ENCODE peak calls at places on chromosomes 5 and 9, in eight cellular contexts. One of them, this sample, is unnamed. For H3K4me1, the result is how much of the 10 kb centered on the place peaks cover.

GRCh38 chr9:76887003-76887821 is 18.7 kb downstream of the PRUNE2 start:
- DNase-seq in adrenal gland: no peak
- DNase-seq in HAP-1: no peak
- DNase-seq in body of pancreas: no peak
- DNase-seq in transverse colon: peak
- DNase-seq in stomach: no peak
- DNase-seq in uterus: no peak
- DNase-seq in prostate gland: no peak
- DNase-seq in this sample: no peak

GRCh38 chr5:117143381-117143780 is 568.8 kb upstream of the SEMA6A start:
- DNase-seq in prostate gland: no peak
- DNase-seq in body of pancreas: no peak
- DNase-seq in uterus: no peak
- DNase-seq in adrenal gland: no peak
- DNase-seq in transverse colon: no peak
- DNase-seq in stomach: no peak
- DNase-seq in HAP-1: no peak
- DNase-seq in this sample: no peak

GRCh38 chr9:94894111-94894699 is 167.7 kb downstream of the AOPEP start:
- DNase-seq in stomach: no peak
- DNase-seq in adrenal gland: no peak
- DNase-seq in HAP-1: no peak
- DNase-seq in transverse colon: no peak
- DNase-seq in prostate gland: no peak
- DNase-seq in body of pancreas: no peak
- DNase-seq in uterus: no peak
- DNase-seq in this sample: no peak

GRCh38 chr5:36414869-36415282 is 113.2 kb upstream of the RANBP3L start:
- DNase-seq in prostate gland: no peak
- DNase-seq in transverse colon: no peak
- DNase-seq in uterus: no peak
- DNase-seq in stomach: no peak
- DNase-seq in adrenal gland: no peak
- DNase-seq in body of pancreas: no peak
- DNase-seq in HAP-1: peak
- DNase-seq in this sample: no peak

GRCh38 chr9:109409998-109410397 is 88.1 kb downstream of the PTPN3 start:
- DNase-seq in uterus: no peak
- DNase-seq in transverse colon: no peak
- DNase-seq in body of pancreas: no peak
- DNase-seq in HAP-1: peak
- DNase-seq in prostate gland: no peak
- DNase-seq in adrenal gland: no peak
- DNase-seq in stomach: no peak
- DNase-seq in this sample: peak

GRCh38 chr5:122076669-122077450 is 1.2 kb downstream of the LOX start:
- DNase-seq in stomach: peak
- DNase-seq in prostate gland: peak
- DNase-seq in transverse colon: peak
- DNase-seq in uterus: peak
- DNase-seq in HAP-1: peak
- DNase-seq in adrenal gland: peak
- DNase-seq in body of pancreas: peak
- DNase-seq in this sample: peak

GRCh38 chr5:75885849-75886596 is 168.8 kb upstream of the POC5 start:
- DNase-seq in HAP-1: no peak
- DNase-seq in adrenal gland: no peak
- DNase-seq in prostate gland: no peak
- DNase-seq in transverse colon: no peak
- DNase-seq in stomach: no peak
- DNase-seq in body of pancreas: no peak
- DNase-seq in uterus: no peak
- DNase-seq in this sample: peak

GRCh38 chr9:92752812-92753404 is 11.7 kb downstream of the BICD2 start:
- DNase-seq in stomach: no peak
- DNase-seq in HAP-1: no peak
- DNase-seq in adrenal gland: no peak
- DNase-seq in prostate gland: no peak
- DNase-seq in transverse colon: no peak
- DNase-seq in body of pancreas: no peak
- DNase-seq in uterus: no peak
- DNase-seq in this sample: no peak

GRCh38 chr5:127256886-127257597 is 33.6 kb upstream of the MEGF10 start:
- DNase-seq in stomach: no peak
- DNase-seq in prostate gland: no peak
- DNase-seq in body of pancreas: no peak
- DNase-seq in uterus: no peak
- DNase-seq in adrenal gland: no peak
- DNase-seq in transverse colon: no peak
- DNase-seq in HAP-1: no peak
- DNase-seq in this sample: no peak

GRCh38 chr5:139806111-139806510 is 10.5 kb downstream of the PSD2 start:
- DNase-seq in transverse colon: no peak
- DNase-seq in uterus: no peak
- DNase-seq in adrenal gland: no peak
- DNase-seq in body of pancreas: peak
- DNase-seq in HAP-1: no peak
- DNase-seq in prostate gland: no peak
- DNase-seq in stomach: no peak
- DNase-seq in this sample: no peak

GRCh38 chr5:16557477-16557876 is 59.3 kb downstream of the RETREG1 start:
- DNase-seq in adrenal gland: no peak
- DNase-seq in prostate gland: no peak
- DNase-seq in uterus: no peak
- DNase-seq in stomach: no peak
- DNase-seq in transverse colon: no peak
- DNase-seq in body of pancreas: no peak
- DNase-seq in HAP-1: no peak
- DNase-seq in this sample: no peak

GRCh38 chr5:129857124-129857523 is 47.1 kb upstream of the CHSY3 start:
- DNase-seq in adrenal gland: no peak
- DNase-seq in body of pancreas: no peak
- DNase-seq in uterus: no peak
- DNase-seq in transverse colon: no peak
- DNase-seq in prostate gland: no peak
- DNase-seq in stomach: no peak
- DNase-seq in HAP-1: no peak
- DNase-seq in this sample: no peak

GRCh38 chr9:113593682-113594281 is 130.3 kb downstream of the RGS3 start:
- DNase-seq in prostate gland: peak
- DNase-seq in uterus: peak
- DNase-seq in HAP-1: peak
- DNase-seq in body of pancreas: peak
- DNase-seq in stomach: peak
- DNase-seq in transverse colon: peak
- DNase-seq in adrenal gland: peak
- DNase-seq in this sample: peak

GRCh38 chr5:180494510-180495181 is 467 bp downstream of the CNOT6 start:
- DNase-seq in body of pancreas: peak
- DNase-seq in uterus: peak
- DNase-seq in HAP-1: no peak
- DNase-seq in prostate gland: peak
- DNase-seq in stomach: peak
- DNase-seq in transverse colon: peak
- DNase-seq in adrenal gland: peak
- DNase-seq in this sample: peak

GRCh38 chr9:117178596-117179111 is 236.2 kb downstream of the ASTN2 start:
- DNase-seq in stomach: no peak
- DNase-seq in body of pancreas: no peak
- DNase-seq in adrenal gland: no peak
- DNase-seq in uterus: no peak
- DNase-seq in HAP-1: no peak
- DNase-seq in prostate gland: no peak
- DNase-seq in transverse colon: no peak
- DNase-seq in this sample: no peak

GRCh38 chr9:117184173-117184572 is 230.7 kb downstream of the ASTN2 start:
- DNase-seq in body of pancreas: no peak
- DNase-seq in adrenal gland: no peak
- DNase-seq in HAP-1: no peak
- DNase-seq in transverse colon: no peak
- DNase-seq in uterus: no peak
- DNase-seq in stomach: no peak
- DNase-seq in prostate gland: no peak
- DNase-seq in this sample: no peak

DNA sequence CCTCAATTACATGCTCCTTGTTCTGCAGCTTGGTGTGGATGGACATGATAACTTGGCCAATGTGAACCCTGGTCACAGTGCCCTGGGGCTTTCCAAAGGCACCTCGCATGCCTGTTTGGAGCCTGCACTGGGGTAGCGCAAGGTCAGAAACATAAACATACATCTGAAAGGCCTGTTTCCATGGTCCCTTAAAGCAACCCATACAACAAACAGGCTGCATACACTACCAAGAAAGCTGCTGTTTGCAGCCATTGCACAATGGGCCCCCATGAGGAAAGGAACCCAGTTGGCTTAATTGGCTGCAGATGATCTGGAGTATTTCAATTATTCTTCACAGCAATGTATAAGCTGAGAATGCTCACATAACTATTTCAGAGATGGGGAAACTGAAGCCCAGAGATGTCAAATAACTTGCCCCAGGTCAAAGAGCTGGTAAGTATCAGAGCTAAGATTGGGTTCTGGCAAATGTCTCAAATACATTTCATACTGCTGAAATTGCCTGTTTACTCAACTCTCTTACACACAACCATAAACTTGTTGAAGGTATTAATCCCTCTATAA is 233.9 kb downstream of the ASTN2 start:
- DNase-seq in HAP-1: no peak
- DNase-seq in body of pancreas: no peak
- DNase-seq in stomach: no peak
- DNase-seq in prostate gland: no peak
- DNase-seq in transverse colon: no peak
- DNase-seq in uterus: no peak
- DNase-seq in adrenal gland: no peak
- DNase-seq in this sample: no peak
- H3K4me1 ChIP-seq in HAP-1: under half
- H3K4me1 ChIP-seq in body of pancreas: under half
- H3K4me1 ChIP-seq in stomach: under half
- H3K4me1 ChIP-seq in prostate gland: under half
- H3K4me1 ChIP-seq in transverse colon: under half
- H3K4me1 ChIP-seq in uterus: under half
- H3K4me1 ChIP-seq in adrenal gland: under half
- H3K4me1 ChIP-seq in this sample: under half

DNA sequence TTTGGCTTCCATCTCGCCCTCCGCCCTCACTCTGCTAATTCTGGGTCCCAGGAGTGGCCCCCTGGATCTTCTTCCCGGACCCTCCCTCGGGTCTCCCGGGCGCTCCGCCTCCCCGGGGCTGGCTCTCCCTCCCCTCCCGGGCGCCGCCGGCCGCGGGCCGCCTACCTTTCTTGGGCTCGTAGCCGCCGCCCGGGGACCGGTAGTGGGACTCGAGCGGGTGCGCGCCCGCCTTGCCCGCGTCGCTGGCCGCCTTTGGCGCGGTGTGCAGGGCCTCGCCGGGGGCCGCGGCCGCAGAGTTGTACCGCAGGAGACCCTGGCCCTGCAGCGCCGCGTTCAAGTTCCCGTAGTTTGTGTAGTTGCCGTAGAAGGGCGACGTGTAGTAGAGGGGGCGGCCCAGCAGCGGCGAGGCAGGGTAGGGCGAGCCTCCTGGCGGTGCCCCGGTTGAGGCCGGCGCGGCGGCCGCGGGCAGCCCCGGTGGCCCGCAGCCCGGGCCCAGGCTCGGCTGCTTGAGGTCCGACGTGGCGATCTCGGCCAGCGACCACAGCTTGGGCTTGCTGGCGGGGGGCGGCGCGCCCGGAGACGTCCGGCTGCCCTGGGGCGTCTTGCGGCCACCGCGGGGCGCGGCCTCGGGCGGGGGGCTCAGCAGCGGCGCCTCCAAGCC is 3.2 kb downstream of the IRX2 start:
- DNase-seq in adrenal gland: no peak
- DNase-seq in stomach: no peak
- DNase-seq in uterus: no peak
- DNase-seq in prostate gland: no peak
- DNase-seq in HAP-1: no peak
- DNase-seq in body of pancreas: no peak
- DNase-seq in transverse colon: no peak
- DNase-seq in this sample: no peak
- H3K4me3 ChIP-seq in adrenal gland: no peak
- H3K4me3 ChIP-seq in stomach: peak
- H3K4me3 ChIP-seq in uterus: no peak
- H3K4me3 ChIP-seq in prostate gland: no peak
- H3K4me3 ChIP-seq in HAP-1: no peak
- H3K4me3 ChIP-seq in body of pancreas: no peak
- H3K4me3 ChIP-seq in transverse colon: no peak
- H3K4me3 ChIP-seq in this sample: no peak

GRCh38 chr5:40405230-40405629 is 274.5 kb upstream of the PTGER4 start:
- DNase-seq in adrenal gland: no peak
- DNase-seq in uterus: no peak
- DNase-seq in transverse colon: no peak
- DNase-seq in stomach: no peak
- DNase-seq in prostate gland: no peak
- DNase-seq in HAP-1: no peak
- DNase-seq in body of pancreas: no peak
- DNase-seq in this sample: no peak
- H3K4me1 ChIP-seq in adrenal gland: under half
- H3K4me1 ChIP-seq in uterus: under half
- H3K4me1 ChIP-seq in transverse colon: under half
- H3K4me1 ChIP-seq in stomach: under half
- H3K4me1 ChIP-seq in prostate gland: under half
- H3K4me1 ChIP-seq in HAP-1: under half
- H3K4me1 ChIP-seq in body of pancreas: under half
- H3K4me1 ChIP-seq in this sample: under half

DNA sequence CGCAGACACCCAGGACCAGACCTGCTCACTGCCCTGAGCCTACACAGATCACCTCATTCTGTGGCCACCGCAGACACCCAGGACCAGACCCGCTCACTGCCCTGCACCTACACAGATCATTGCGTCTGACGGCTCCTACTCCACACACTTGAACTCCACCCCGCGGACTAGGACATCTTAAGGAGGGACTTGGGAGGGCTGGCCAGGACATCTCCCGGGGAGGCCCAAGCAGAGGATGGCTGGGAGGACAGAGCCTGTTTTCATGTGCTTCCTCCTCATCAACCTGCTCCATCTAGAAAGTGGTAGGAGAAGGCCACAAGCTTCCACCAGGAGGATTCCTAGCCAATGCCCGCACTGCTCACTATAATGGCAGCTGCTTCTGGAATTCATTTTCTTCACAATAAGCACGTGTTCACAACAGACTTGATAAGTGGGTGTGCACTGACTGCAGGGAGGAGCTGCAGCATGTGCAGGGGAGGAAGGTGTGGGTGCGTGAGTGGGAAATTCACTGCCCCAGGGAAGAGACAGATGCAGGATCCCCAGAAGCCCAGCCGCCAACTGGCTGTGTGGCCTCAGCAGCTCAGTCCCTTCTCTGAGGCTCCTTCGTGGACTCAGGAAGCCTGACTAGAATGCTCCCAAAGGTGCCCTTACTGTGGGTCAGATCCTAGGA is 64.8 kb downstream of the AK8 start:
- DNase-seq in adrenal gland: no peak
- DNase-seq in HAP-1: no peak
- DNase-seq in prostate gland: no peak
- DNase-seq in uterus: no peak
- DNase-seq in stomach: no peak
- DNase-seq in body of pancreas: no peak
- DNase-seq in transverse colon: no peak
- DNase-seq in this sample: no peak
- H3K4me3 ChIP-seq in adrenal gland: no peak
- H3K4me3 ChIP-seq in HAP-1: no peak
- H3K4me3 ChIP-seq in prostate gland: no peak
- H3K4me3 ChIP-seq in uterus: no peak
- H3K4me3 ChIP-seq in stomach: no peak
- H3K4me3 ChIP-seq in body of pancreas: no peak
- H3K4me3 ChIP-seq in transverse colon: no peak
- H3K4me3 ChIP-seq in this sample: no peak

This sample was measured in Caco-2.